ENCODE peak calls at places on chromosomes 6 and 20, in five cellular contexts. One of them, this sample, is unnamed.

GRCh38 chr6:16947461-16948159 is 154.2 kb upstream of the STMND1 start:
- DNase-seq in NT2/D1: no peak
- DNase-seq in HepG2: peak; percentile 17
- DNase-seq in GM12878: no peak
- DNase-seq in H1: peak; percentile 13
- DNase-seq in this sample: peak; percentile 51

GRCh38 chr20:40646321-40647212 is 42.5 kb downstream of the MAFB start:
- DNase-seq in HepG2: no peak
- DNase-seq in GM12878: no peak
- DNase-seq in H1: no peak
- DNase-seq in NT2/D1: no peak
- DNase-seq in this sample: no peak

GRCh38 chr6:11964101-11964500 is 48.0 kb upstream of the HIVEP1 start:
- DNase-seq in HepG2: no peak
- DNase-seq in NT2/D1: no peak
- DNase-seq in H1: no peak
- DNase-seq in GM12878: no peak
- DNase-seq in this sample: no peak

GRCh38 chr6:122033564-122034181 is 365.8 kb upstream of the HSF2 start:
- DNase-seq in GM12878: no peak
- DNase-seq in HepG2: peak; percentile 55
- DNase-seq in H1: peak; percentile 29
- DNase-seq in NT2/D1: peak; percentile 40
- DNase-seq in this sample: peak; percentile 67

GRCh38 chr6:126127662-126128061 is 141.3 kb downstream of the TRMT11 start:
- DNase-seq in H1: no peak
- DNase-seq in GM12878: no peak
- DNase-seq in HepG2: no peak
- DNase-seq in NT2/D1: no peak
- DNase-seq in this sample: no peak

GRCh38 chr6:140073456-140073855 is 699.0 kb upstream of the CITED2 start:
- DNase-seq in GM12878: no peak
- DNase-seq in H1: no peak
- DNase-seq in NT2/D1: no peak
- DNase-seq in HepG2: no peak
- DNase-seq in this sample: no peak

GRCh38 chr6:121435444-121436069 is at the start of gene GJA1:
- DNase-seq in GM12878: no peak
- DNase-seq in HepG2: no peak
- DNase-seq in NT2/D1: peak; percentile 57
- DNase-seq in H1: peak; percentile 67
- DNase-seq in this sample: peak; percentile 66

GRCh38 chr6:132369526-132369925 is 31.7 kb downstream of the MOXD1 start:
- DNase-seq in NT2/D1: no peak
- DNase-seq in H1: no peak
- DNase-seq in GM12878: no peak
- DNase-seq in HepG2: no peak
- DNase-seq in this sample: no peak

GRCh38 chr6:10595731-10596664 is 74.8 kb downstream of the GCNT2 start:
- DNase-seq in NT2/D1: peak; percentile 42
- DNase-seq in HepG2: no peak
- DNase-seq in GM12878: no peak
- DNase-seq in H1: no peak
- DNase-seq in this sample: no peak

GRCh38 chr6:166932616-166933015 is 23.7 kb downstream of the RNASET2 start:
- DNase-seq in GM12878: no peak
- DNase-seq in HepG2: no peak
- DNase-seq in H1: no peak
- DNase-seq in NT2/D1: no peak
- DNase-seq in this sample: no peak

GRCh38 chr6:154792761-154793160 is 59.5 kb downstream of the SCAF8 start:
- DNase-seq in GM12878: no peak
- DNase-seq in HepG2: no peak
- DNase-seq in NT2/D1: no peak
- DNase-seq in H1: no peak
- DNase-seq in this sample: no peak

GRCh38 chr6:30206152-30206551 is 7.1 kb downstream of the TRIM26 start:
- DNase-seq in HepG2: no peak
- DNase-seq in H1: no peak
- DNase-seq in NT2/D1: no peak
- DNase-seq in GM12878: no peak
- DNase-seq in this sample: no peak

GRCh38 chr6:52254731-52255378 is 10.6 kb upstream of the IL17F start:
- DNase-seq in NT2/D1: no peak
- DNase-seq in H1: no peak
- DNase-seq in GM12878: no peak
- DNase-seq in HepG2: no peak
- DNase-seq in this sample: no peak

GRCh38 chr6:43890197-43891062 is 120.4 kb downstream of the VEGFA start:
- DNase-seq in GM12878: no peak
- DNase-seq in NT2/D1: no peak
- DNase-seq in HepG2: no peak
- DNase-seq in H1: no peak
- DNase-seq in this sample: no peak
- TF ChIP-seq SUZ12 in GM12878: no peak
- TF ChIP-seq SUZ12 in NT2/D1: no peak
- TF ChIP-seq SUZ12 in HepG2: no peak
- TF ChIP-seq SUZ12 in H1: no peak
- TF ChIP-seq SUZ12 in this sample: no peak

DNA sequence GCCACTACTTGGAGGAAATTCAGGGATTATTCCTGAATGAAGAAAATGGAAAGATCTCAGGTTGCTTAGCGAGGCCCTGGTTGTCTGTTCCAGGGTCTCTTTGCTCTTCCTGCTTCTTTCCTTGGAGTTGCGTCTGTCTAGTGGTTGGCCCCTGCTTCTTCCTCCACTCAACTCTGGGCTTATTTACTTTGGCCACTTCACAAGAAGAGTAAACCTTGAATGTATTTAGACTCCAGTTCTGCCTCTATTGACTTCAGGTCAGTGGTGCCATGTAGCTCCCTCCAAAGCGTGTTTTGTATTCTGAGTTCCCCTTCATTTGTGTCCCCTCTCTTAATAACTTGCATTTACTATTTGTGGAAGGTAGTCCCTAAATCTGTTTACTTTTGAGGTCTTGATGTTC is 456.5 kb downstream of the UTRN start:
- DNase-seq in H1: no peak
- DNase-seq in HepG2: peak; percentile 6
- DNase-seq in GM12878: no peak
- DNase-seq in NT2/D1: no peak
- DNase-seq in this sample: no peak
- TF ChIP-seq SUZ12 in H1: no peak
- TF ChIP-seq SUZ12 in HepG2: no peak
- TF ChIP-seq SUZ12 in GM12878: no peak
- TF ChIP-seq SUZ12 in NT2/D1: no peak
- TF ChIP-seq SUZ12 in this sample: no peak

DNA sequence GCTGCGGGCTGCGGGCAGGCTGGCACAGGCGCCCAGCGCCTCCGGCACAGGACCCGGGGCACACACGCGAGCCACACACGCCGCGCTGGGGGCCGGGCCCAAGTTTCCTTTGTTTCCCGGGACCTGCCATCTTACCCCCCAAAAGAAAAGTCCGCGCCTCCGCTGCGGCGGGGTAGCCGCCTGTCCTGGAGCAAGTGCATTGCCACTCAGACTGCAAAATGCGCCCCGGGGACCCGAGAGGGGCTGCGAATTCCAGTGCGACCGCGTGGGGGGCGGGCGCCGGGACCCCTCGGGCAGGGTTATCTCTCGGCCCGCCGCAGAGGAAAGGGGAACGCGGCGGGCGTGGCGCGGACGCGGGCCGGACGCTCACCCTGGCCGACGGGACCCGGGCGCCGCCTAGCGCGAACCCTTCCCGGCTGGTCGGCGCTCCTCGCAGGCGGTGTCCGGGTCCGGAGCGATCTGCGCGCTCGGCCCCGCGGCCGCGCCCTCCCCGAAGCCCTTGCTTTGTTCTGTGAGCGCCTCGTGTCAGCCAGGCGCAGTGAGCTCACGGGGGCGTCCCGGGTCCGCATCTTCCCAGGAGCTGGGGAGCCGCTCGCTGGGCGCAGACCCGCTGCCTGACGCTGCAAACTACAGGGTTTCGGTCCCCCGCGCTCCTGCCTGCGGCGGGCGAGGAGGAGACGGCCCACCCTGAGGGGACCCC is 620 bp upstream of the CD24 start:
- DNase-seq in HepG2: no peak
- DNase-seq in GM12878: no peak
- DNase-seq in H1: no peak
- DNase-seq in NT2/D1: no peak
- DNase-seq in this sample: peak; percentile 27
- TF ChIP-seq SUZ12 in HepG2: no peak
- TF ChIP-seq SUZ12 in GM12878: no peak
- TF ChIP-seq SUZ12 in H1: no peak
- TF ChIP-seq SUZ12 in NT2/D1: no peak
- TF ChIP-seq SUZ12 in this sample: no peak

GRCh38 chr6:163585932-163586437 is 171.5 kb downstream of the QKI start:
- DNase-seq in H1: no peak
- DNase-seq in GM12878: no peak
- DNase-seq in NT2/D1: no peak
- DNase-seq in HepG2: no peak
- DNase-seq in this sample: no peak
- TF ChIP-seq SUZ12 in H1: no peak
- TF ChIP-seq SUZ12 in GM12878: no peak
- TF ChIP-seq SUZ12 in NT2/D1: no peak
- TF ChIP-seq SUZ12 in HepG2: no peak
- TF ChIP-seq SUZ12 in this sample: no peak

DNA sequence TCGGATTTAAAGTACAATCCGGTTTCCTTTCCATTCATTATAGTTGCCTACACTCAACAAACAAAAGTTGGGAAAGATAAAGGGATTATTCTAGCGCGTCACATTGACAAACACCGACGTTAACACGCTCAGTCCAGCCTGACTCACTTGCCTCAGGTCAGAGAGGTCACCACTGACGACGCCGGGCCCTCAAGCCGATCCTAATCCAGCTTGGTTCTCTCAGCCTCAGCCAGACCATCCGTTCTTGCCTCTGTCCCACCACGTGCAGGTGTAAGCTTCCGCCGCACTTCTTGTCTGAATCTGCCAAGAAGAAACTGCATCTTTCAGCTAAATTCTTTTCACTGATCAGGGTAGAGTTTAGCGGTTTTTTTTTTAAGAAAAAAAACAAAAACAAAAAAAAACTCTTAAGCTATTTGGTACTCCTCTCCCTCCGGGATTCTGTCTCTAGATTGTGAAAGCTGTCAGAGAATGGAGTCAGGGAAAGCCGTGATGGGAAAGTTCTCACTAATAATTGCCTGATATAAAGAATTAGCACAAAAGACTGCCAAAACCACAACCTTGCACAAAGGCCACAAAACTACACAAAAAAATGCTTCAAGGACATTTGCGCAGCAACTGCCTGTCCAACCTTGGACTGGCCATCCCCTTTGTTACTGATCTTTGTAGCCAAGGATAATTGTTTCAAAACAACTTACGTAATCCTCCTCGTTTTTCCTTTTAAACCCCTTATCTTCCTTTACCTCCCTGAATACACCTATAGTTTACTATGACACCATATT is 1.2 kb upstream of the PHF10 start:
- DNase-seq in H1: no peak
- DNase-seq in GM12878: no peak
- DNase-seq in HepG2: peak; percentile 97
- DNase-seq in NT2/D1: no peak
- DNase-seq in this sample: peak; percentile 40
- TF ChIP-seq SUZ12 in H1: no peak
- TF ChIP-seq SUZ12 in GM12878: no peak
- TF ChIP-seq SUZ12 in HepG2: no peak
- TF ChIP-seq SUZ12 in NT2/D1: no peak
- TF ChIP-seq SUZ12 in this sample: no peak

GRCh38 chr6:142872376-142872775 is 72.6 kb downstream of the HIVEP2 start:
- DNase-seq in NT2/D1: no peak
- DNase-seq in GM12878: no peak
- DNase-seq in HepG2: no peak
- DNase-seq in H1: no peak
- DNase-seq in this sample: no peak
- TF ChIP-seq SUZ12 in NT2/D1: no peak
- TF ChIP-seq SUZ12 in GM12878: no peak
- TF ChIP-seq SUZ12 in HepG2: no peak
- TF ChIP-seq SUZ12 in H1: no peak
- TF ChIP-seq SUZ12 in this sample: no peak

DNA sequence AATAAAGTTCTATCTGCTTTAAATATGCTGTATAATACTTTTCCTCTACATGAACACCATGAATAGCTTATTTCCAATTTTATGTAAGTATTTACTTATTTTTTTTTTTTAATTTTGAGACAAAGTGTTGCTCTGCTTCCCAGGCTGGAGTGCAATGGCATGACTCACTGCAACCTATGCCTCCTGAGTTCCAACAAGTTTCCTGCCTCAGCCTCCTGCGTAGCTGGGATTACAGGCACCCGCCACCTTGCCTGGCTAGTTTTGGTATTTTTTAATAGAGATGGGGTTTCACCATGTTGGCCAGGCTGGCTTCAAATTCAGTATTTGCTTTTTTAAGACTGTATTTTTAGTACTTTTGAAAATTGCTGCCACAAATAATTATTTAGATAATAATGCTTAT is 1365.9 kb downstream of the GRIK2 start:
- DNase-seq in NT2/D1: no peak
- DNase-seq in GM12878: no peak
- DNase-seq in H1: no peak
- DNase-seq in HepG2: no peak
- DNase-seq in this sample: no peak
- TF ChIP-seq SUZ12 in NT2/D1: no peak
- TF ChIP-seq SUZ12 in GM12878: no peak
- TF ChIP-seq SUZ12 in H1: no peak
- TF ChIP-seq SUZ12 in HepG2: no peak
- TF ChIP-seq SUZ12 in this sample: no peak

GRCh38 chr20:25056601-25057233 is 1.2 kb downstream of the ACSS1 start:
- DNase-seq in NT2/D1: no peak
- DNase-seq in H1: no peak
- DNase-seq in GM12878: no peak
- DNase-seq in HepG2: no peak
- DNase-seq in this sample: no peak

GRCh38 chr20:25058797-25059486 is 1.0 kb upstream of the ACSS1 start:
- DNase-seq in NT2/D1: no peak
- DNase-seq in GM12878: no peak
- DNase-seq in H1: no peak
- DNase-seq in HepG2: peak; percentile 44
- DNase-seq in this sample: no peak

GRCh38 chr20:25058051-25058796 is at the start of gene ACSS1:
- DNase-seq in HepG2: no peak
- DNase-seq in NT2/D1: no peak
- DNase-seq in GM12878: peak; percentile 62
- DNase-seq in H1: no peak
- DNase-seq in this sample: peak; percentile 38

GRCh38 chr20:25055711-25056492 is 2.0 kb downstream of the ACSS1 start:
- DNase-seq in GM12878: no peak
- DNase-seq in HepG2: no peak
- DNase-seq in H1: no peak
- DNase-seq in NT2/D1: no peak
- DNase-seq in this sample: no peak

GRCh38 chr20:25057234-25058050 is 497 bp downstream of the ACSS1 start:
- DNase-seq in HepG2: no peak
- DNase-seq in H1: no peak
- DNase-seq in NT2/D1: no peak
- DNase-seq in GM12878: no peak
- DNase-seq in this sample: peak; percentile 54
- TF ChIP-seq SUZ12 in HepG2: no peak
- TF ChIP-seq SUZ12 in H1: peak; percentile 68
- TF ChIP-seq SUZ12 in NT2/D1: peak; percentile 48
- TF ChIP-seq SUZ12 in GM12878: no peak
- TF ChIP-seq SUZ12 in this sample: no peak

GRCh38 chr20:11204926-11205768 is 531.3 kb upstream of the JAG1 start:
- DNase-seq in H1: peak; percentile 33
- DNase-seq in GM12878: peak; percentile 50
- DNase-seq in NT2/D1: peak; percentile 66
- DNase-seq in HepG2: peak; percentile 71
- DNase-seq in this sample: peak; percentile 36
- TF ChIP-seq SUZ12 in H1: no peak
- TF ChIP-seq SUZ12 in GM12878: no peak
- TF ChIP-seq SUZ12 in NT2/D1: no peak
- TF ChIP-seq SUZ12 in HepG2: no peak
- TF ChIP-seq SUZ12 in this sample: no peak